ENCODE peak calls at places on chromosomes 4 and X, in nine cellular contexts. J is SK-N-SH, Q is HCT116, T is sigmoid colon, I is GM23338, P is suprapubic skin, X is K562, U is stomach, W is prostate gland. E is an unnamed sample. For H3K36me3, the result is how much of the 10 kb centered on the place peaks cover.

GRCh38 chrX:149570668-149571067 is 16.6 kb downstream of the MAGEA9B start:
- DNase-seq in T (no peak), X (peak), P (no peak), Q (no peak), U (no peak), J (no peak), I (no peak), W (no peak), E (no peak)

GRCh38 chr4:147591048-147591577 is 26.1 kb upstream of the TMEM184C start:
- DNase-seq in X (no peak), T (no peak), P (no peak), U (no peak), I (no peak), J (no peak), W (no peak), Q (no peak), E (no peak)

GRCh38 chrX:11770320-11770719 is 12.3 kb downstream of the MSL3 start:
- DNase-seq in I (peak), J (peak), T (no peak), W (peak), X (peak), U (peak), P (no peak), Q (peak), E (no peak)

GRCh38 chr4:154491731-154492249 is at the start of gene DCHS2:
- DNase-seq in I (peak), P (no peak), T (peak), Q (no peak), W (no peak), J (peak), X (peak), U (no peak), E (no peak)

GRCh38 chrX:13092455-13092941 is 48.1 kb upstream of the FAM9C start:
- DNase-seq in Q (no peak), U (peak), T (peak), I (no peak), X (no peak), P (no peak), W (no peak), J (no peak), E (no peak)

GRCh38 chrX:68647156-68647957 is at the start of gene STARD8:
- DNase-seq in P (no peak), I (peak), Q (peak), J (peak), T (no peak), W (no peak), U (peak), X (peak), E (peak)

GRCh38 chr4:136664988-136665387 is 867.3 kb downstream of the PCDH18 start:
- DNase-seq in T (no peak), Q (no peak), I (no peak), P (no peak), X (no peak), J (no peak), W (no peak), U (no peak), E (no peak)

GRCh38 chrX:121308276-121308805 is 260.9 kb downstream of the GLUD2 start:
- DNase-seq in U (no peak), I (peak), J (peak), X (peak), Q (peak), T (no peak), P (no peak), W (no peak), E (no peak)

GRCh38 chrX:72271091-72271490 is 6.0 kb downstream of the RPS4X start:
- DNase-seq in W (no peak), P (no peak), J (no peak), X (no peak), U (no peak), Q (no peak), I (no peak), T (no peak), E (no peak)

GRCh38 chrX:51894697-51895336 is 1.4 kb downstream of the MAGED1 start:
- DNase-seq in J (peak), P (no peak), U (no peak), T (peak), I (peak), W (no peak), Q (no peak), X (no peak), E (peak)

GRCh38 chr4:8260656-8261111 is 8.9 kb upstream of the HTRA3 start:
- DNase-seq in T (peak), U (no peak), X (no peak), W (peak), J (peak), I (peak), Q (no peak), P (no peak), E (no peak)

GRCh38 chr4:109877400-109877799 is 29.5 kb downstream of the LRIT3 start:
- DNase-seq in Q (no peak), I (no peak), X (no peak), U (no peak), T (no peak), P (no peak), J (no peak), W (no peak), E (no peak)

GRCh38 chr4:112190684-112191083 is 40.9 kb upstream of the AP1AR start:
- DNase-seq in Q (no peak), J (no peak), T (no peak), X (no peak), I (no peak), W (no peak), U (no peak), P (no peak), E (no peak)

GRCh38 chr4:150581206-150581605 is 745 bp upstream of the MAB21L2 start:
- DNase-seq in U (no peak), I (no peak), Q (no peak), T (no peak), X (no peak), W (no peak), P (no peak), J (no peak), E (no peak)

GRCh38 chr4:65510976-65511375 is 159.3 kb downstream of the EPHA5 start:
- DNase-seq in Q (no peak), I (no peak), T (no peak), X (no peak), U (no peak), P (no peak), W (no peak), J (no peak), E (no peak)

GRCh38 chr4:114078636-114079035 is 99.2 kb upstream of the ARSJ start:
- DNase-seq in I (no peak), J (no peak), X (no peak), W (no peak), T (no peak), P (no peak), Q (no peak), U (no peak), E (no peak)

GRCh38 chrX:1093112-1093511 is 119.3 kb downstream of the CRLF2 start:
- DNase-seq in J (no peak), X (no peak), W (no peak), U (no peak), T (peak), I (no peak), P (no peak), Q (no peak), E (no peak)

GRCh38 chr4:95059630-95060029 is 301.9 kb downstream of the BMPR1B start:
- DNase-seq in X (no peak), J (peak), U (no peak), P (no peak), Q (no peak), I (no peak), W (no peak), T (no peak), E (no peak)

GRCh38 chr4:106522839-106523238 is 154.3 kb upstream of the GIMD1 start:
- DNase-seq in U (no peak), I (peak), W (no peak), X (no peak), T (no peak), P (no peak), J (peak), Q (no peak), E (no peak)

GRCh38 chrX:150365051-150365952 is 2.2 kb downstream of the MAMLD1 start:
- DNase-seq in I (peak), W (peak), Q (peak), J (peak), U (peak), T (peak), P (no peak), X (peak), E (peak)

GRCh38 chr4:8155048-8155447 is 3.6 kb downstream of the ABLIM2 start:
- DNase-seq in X (no peak), I (no peak), U (no peak), P (no peak), Q (no peak), J (no peak), T (no peak), W (no peak), E (no peak)

GRCh38 chrX:19555683-19556082 is 40.4 kb upstream of the MAP3K15 start:
- DNase-seq in X (no peak), Q (no peak), I (no peak), J (no peak), P (no peak), T (no peak), U (no peak), W (no peak), E (no peak)

GRCh38 chrX:42247241-42247640 is 323.9 kb upstream of the CASK start:
- DNase-seq in I (no peak), J (no peak), W (no peak), P (no peak), X (no peak), T (no peak), U (no peak), Q (no peak), E (no peak)

GRCh38 chr4:47837582-47838294 is at the start of gene CORIN:
- DNase-seq in P (peak), Q (no peak), J (no peak), W (no peak), T (no peak), I (peak), U (no peak), X (no peak), E (peak)

GRCh38 chr4:53748328-53748772 is 157.1 kb upstream of the LNX1 start:
- DNase-seq in Q (no peak), J (no peak), T (no peak), W (no peak), P (no peak), X (no peak), I (no peak), U (no peak), E (no peak)
- TF ChIP-seq POLR2AphosphoS5 in Q (no peak), J (no peak), T (no peak), W (no peak), P (no peak), X (no peak), I (no peak), U (no peak), E (no peak)

GRCh38 chr4:173538148-173538902 is 8.3 kb upstream of the HAND2 start:
- DNase-seq in W (no peak), J (peak), Q (no peak), T (peak), I (peak), X (no peak), P (no peak), U (no peak), E (peak)

GRCh38 chr4:173536808-173537429 is 6.9 kb upstream of the HAND2 start:
- DNase-seq in P (no peak), J (peak), I (peak), X (no peak), U (no peak), Q (peak), T (peak), W (no peak), E (no peak)

GRCh38 chr4:173535932-173536331 is 5.9 kb upstream of the HAND2 start:
- DNase-seq in I (no peak), T (no peak), P (no peak), X (no peak), J (no peak), U (no peak), W (no peak), Q (no peak), E (no peak)

GRCh38 chr4:173538903-173539445 is 8.9 kb upstream of the HAND2 start:
- DNase-seq in U (no peak), W (no peak), T (peak), X (no peak), I (peak), Q (no peak), P (no peak), J (no peak), E (no peak)

GRCh38 chr4:173537628-173538147 is 7.7 kb upstream of the HAND2 start:
- DNase-seq in X (no peak), J (no peak), I (peak), W (no peak), U (no peak), Q (no peak), T (peak), P (no peak), E (no peak)
- H3K4me3 ChIP-seq in X (no peak), J (peak), I (peak), W (no peak), U (peak), Q (no peak), T (peak), P (peak), E (peak)

GRCh38 chrX:154014429-154015380 is 5.0 kb downstream of the IRAK1 start:
- DNase-seq in J (no peak), W (no peak), Q (no peak), P (no peak), U (no peak), X (no peak), I (no peak), T (no peak), E (no peak)

GRCh38 chrX:154013614-154014360 is 5.9 kb downstream of the IRAK1 start:
- DNase-seq in Q (no peak), T (no peak), X (peak), W (no peak), I (peak), U (peak), P (no peak), J (peak), E (peak)

GRCh38 chrX:154016366-154017076 is 3.2 kb downstream of the IRAK1 start:
- DNase-seq in J (no peak), P (no peak), W (no peak), X (no peak), U (no peak), I (no peak), Q (no peak), T (no peak), E (no peak)

GRCh38 chrX:154017766-154018517 is 1.8 kb downstream of the IRAK1 start:
- DNase-seq in W (peak), I (no peak), P (no peak), X (no peak), U (no peak), T (no peak), Q (no peak), J (no peak), E (peak)

DNA sequence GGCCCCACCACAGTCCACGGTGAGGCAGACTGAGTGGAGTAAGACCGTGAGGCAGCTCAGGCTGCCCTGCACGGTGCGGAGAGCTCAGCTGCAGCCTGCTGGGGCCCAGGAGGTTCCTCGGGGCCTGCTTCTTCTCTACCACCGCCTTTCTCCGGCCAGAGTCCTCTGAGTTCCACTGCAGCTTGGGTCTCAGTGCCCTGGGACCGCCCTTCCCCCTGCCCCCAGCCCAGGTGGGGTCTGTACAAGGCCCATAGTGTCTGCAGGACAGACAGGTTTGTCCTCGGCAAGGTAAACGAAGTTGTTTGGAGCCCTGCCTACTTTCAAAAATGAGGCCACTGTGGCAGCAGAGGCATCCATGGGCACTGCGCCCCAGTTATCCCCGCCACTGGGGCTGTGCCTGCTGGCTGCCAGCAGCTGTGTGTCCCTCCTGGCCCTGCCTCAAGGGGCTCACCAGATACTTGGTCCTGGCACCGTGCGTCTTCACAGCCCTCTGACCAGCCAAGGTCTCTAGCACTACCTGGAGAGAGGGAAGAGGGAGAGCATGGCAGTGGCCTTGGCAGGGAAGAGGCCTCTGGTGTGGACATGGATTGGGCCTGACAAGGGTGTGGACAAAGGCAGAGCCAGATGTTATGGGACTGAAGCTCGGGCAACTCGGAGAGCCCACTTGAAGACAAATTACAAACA is 4.0 kb downstream of the IRAK1 start:
- DNase-seq in I (no peak), P (no peak), Q (no peak), X (no peak), W (no peak), T (no peak), U (no peak), J (no peak), E (no peak)
- H3K36me3 ChIP-seq in I (under half), P (under half), Q (under half), X (half or more), W (under half), T (under half), U (half or more), J (under half), E (under half)

GRCh38 chr4:152537881-152538280 is 2.0 kb upstream of the FBXW7 start:
- DNase-seq in T (no peak), I (no peak), Q (no peak), U (no peak), X (no peak), W (no peak), J (no peak), P (no peak), E (no peak)

GRCh38 chr4:152535236-152535902 is 523 bp downstream of the FBXW7 start:
- DNase-seq in Q (no peak), J (peak), W (no peak), I (peak), T (peak), X (peak), P (no peak), U (no peak), E (peak)

GRCh38 chr4:152536545-152537182 is 772 bp upstream of the FBXW7 start:
- DNase-seq in W (no peak), Q (peak), J (peak), X (peak), P (no peak), I (peak), U (no peak), T (no peak), E (no peak)

GRCh38 chr4:152535903-152536544 is at the start of gene FBXW7:
- DNase-seq in I (peak), Q (peak), T (peak), U (peak), P (peak), W (peak), X (peak), J (peak), E (peak)

DNA sequence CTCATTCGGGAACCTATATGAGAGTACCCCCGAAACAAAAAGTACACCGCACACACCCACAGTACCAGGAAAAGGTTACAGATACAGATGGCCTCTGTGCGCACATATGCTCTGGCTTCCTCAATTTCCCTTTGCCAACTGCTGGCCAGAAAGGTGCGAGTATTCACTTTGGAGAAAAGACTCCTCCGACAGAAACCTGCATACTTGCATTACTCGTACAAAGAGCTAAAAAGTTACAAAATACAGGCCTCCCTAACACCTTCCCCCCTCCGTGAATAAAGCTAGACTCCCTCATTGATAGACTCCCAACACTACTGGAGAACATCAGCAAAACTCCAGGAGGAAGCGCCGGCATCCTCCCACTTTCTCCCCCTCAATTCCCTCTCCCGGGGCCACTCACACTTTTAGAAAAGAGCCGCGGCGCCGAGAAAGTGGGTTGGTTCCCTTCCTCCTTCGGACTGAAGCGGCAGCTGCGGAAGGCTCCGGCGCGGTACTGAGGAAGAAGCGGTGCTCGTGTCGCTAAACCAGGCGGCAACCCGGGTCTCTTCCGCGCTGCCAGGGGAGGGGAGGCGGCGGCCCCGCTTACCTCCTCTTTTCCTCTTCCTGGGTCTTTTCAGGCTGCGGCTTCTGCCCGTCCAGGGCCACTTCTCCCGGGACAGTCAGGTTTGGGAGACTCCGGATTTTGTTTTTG is 1.2 kb downstream of the FBXW7 start:
- DNase-seq in Q (no peak), X (peak), U (peak), P (peak), W (no peak), T (no peak), I (peak), J (peak), E (peak)
- TF ChIP-seq POLR2AphosphoS5 in Q (no peak), X (no peak), U (no peak), P (no peak), W (no peak), T (no peak), I (no peak), J (no peak), E (no peak)

E was measured in upper lobe of left lung.